ENCODE peak calls at places on chromosomes 5 and 9, in eight cellular contexts. M, B, U, T, V, Q, L and F are unnamed samples.

GRCh38 chr9:14251146-14252071 is 62.5 kb downstream of the NFIB start:
- DNase-seq in L (no peak), T (peak; percentile 25), B (peak; percentile 7), U (peak; percentile 65), Q (no peak), M (no peak), V (peak; percentile 50), F (no peak)

GRCh38 chr9:109779711-109780452 is at the start of gene PALM2AKAP2:
- DNase-seq in M (no peak), B (no peak), L (no peak), Q (peak; percentile 47), T (peak; percentile 39), U (peak; percentile 85), V (no peak), F (no peak)

GRCh38 chr9:33263131-33263935 is 1.2 kb downstream of the BAG1 start:
- DNase-seq in M (no peak), U (peak; percentile 32), B (no peak), L (no peak), T (no peak), Q (peak; percentile 29), V (peak; percentile 18), F (peak; percentile 58)

GRCh38 chr5:164153469-164154172 is 648.2 kb downstream of the MAT2B start:
- DNase-seq in Q (no peak), V (no peak), U (no peak), T (no peak), L (no peak), M (no peak), B (no peak), F (no peak)

GRCh38 chr5:41843456-41844112 is 26.6 kb downstream of the OXCT1 start:
- DNase-seq in V (peak; percentile 36), U (peak; percentile 78), T (peak; percentile 4), L (peak; percentile 42), B (peak; percentile 37), Q (peak; percentile 35), M (no peak), F (peak; percentile 20)

GRCh38 chr9:116924462-116925110 is 237.5 kb downstream of the TRIM32 start:
- DNase-seq in Q (no peak), M (no peak), V (no peak), T (no peak), U (no peak), B (no peak), L (no peak), F (no peak)

GRCh38 chr5:5266296-5266695 is 126.2 kb downstream of the ADAMTS16 start:
- DNase-seq in M (no peak), U (peak; percentile 14), V (no peak), B (no peak), Q (no peak), T (no peak), L (no peak), F (no peak)

GRCh38 chr5:179909224-179909623 is 1.5 kb upstream of the TBC1D9B start:
- DNase-seq in Q (no peak), M (no peak), V (no peak), B (no peak), U (no peak), T (no peak), L (no peak), F (no peak)

GRCh38 chr9:37801287-37801850 is 772 bp downstream of the DCAF10 start:
- DNase-seq in Q (peak; percentile 70), U (peak; percentile 57), V (no peak), T (no peak), B (no peak), L (peak; percentile 43), M (no peak), F (peak; percentile 18)

GRCh38 chr9:33297455-33297854 is 7.1 kb downstream of the NFX1 start:
- DNase-seq in T (no peak), M (no peak), L (no peak), U (no peak), B (no peak), V (no peak), Q (no peak), F (peak; percentile 94)

GRCh38 chr9:22722492-22722891 is 275.9 kb downstream of the DMRTA1 start:
- DNase-seq in M (no peak), U (peak; percentile 1), Q (no peak), T (no peak), V (no peak), L (no peak), B (no peak), F (no peak)

GRCh38 chr9:133828338-133828997 is 90.3 kb upstream of the SARDH start:
- DNase-seq in U (no peak), L (no peak), V (no peak), T (no peak), M (no peak), B (no peak), Q (no peak), F (no peak)

GRCh38 chr9:1495684-1496083 is 445.5 kb downstream of the DMRT2 start:
- DNase-seq in B (no peak), U (peak; percentile 7), T (no peak), V (no peak), L (no peak), M (no peak), Q (no peak), F (no peak)

GRCh38 chr5:172600571-172600970 is 40.5 kb upstream of the NEURL1B start:
- DNase-seq in L (no peak), T (no peak), U (no peak), Q (no peak), B (no peak), M (no peak), V (no peak), F (no peak)

GRCh38 chr5:2900360-2900759 is 148.9 kb upstream of the IRX2 start:
- DNase-seq in M (no peak), Q (no peak), B (no peak), U (no peak), V (no peak), L (no peak), T (no peak), F (no peak)

DNA sequence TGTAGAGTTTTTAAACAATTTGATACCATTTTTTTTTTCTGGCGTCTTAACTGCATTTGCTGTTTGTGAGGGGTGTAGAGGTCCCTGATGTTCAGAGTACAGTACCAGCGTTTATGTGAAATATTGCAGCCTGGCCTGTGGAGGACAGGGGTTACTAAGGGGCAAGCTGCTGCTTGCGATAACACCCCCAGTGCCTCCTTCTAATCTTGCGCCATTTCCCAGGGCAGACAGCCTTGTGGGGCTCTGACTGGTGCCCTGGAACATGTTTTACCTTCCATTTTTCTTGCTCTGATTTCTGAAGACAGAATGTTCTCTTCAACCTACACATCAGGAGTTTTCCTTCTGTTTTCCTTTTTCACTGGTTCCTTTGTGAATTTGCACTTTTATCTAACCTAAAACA is 142.9 kb downstream of the DOCK8 start:
- DNase-seq in T (no peak), M (no peak), V (no peak), L (peak; percentile 33), B (no peak), Q (no peak), U (no peak), F (peak; percentile 42)
- TF ChIP-seq REST in T (no peak), M (no peak), V (no peak), L (no peak), B (no peak), Q (no peak), U (no peak), F (no peak)

GRCh38 chr9:121944741-121945191 is 148.3 kb downstream of the TTLL11 start:
- DNase-seq in M (no peak), V (no peak), Q (no peak), T (no peak), U (no peak), B (no peak), L (no peak), F (no peak)
- TF ChIP-seq REST in M (no peak), V (no peak), Q (no peak), T (no peak), U (no peak), B (no peak), L (no peak), F (no peak)

GRCh38 chr5:82639393-82640144 is 361.4 kb upstream of the RPS23 start:
- DNase-seq in L (no peak), M (no peak), V (no peak), U (no peak), B (no peak), T (no peak), Q (no peak), F (no peak)

GRCh38 chr5:82644229-82644628 is 366.1 kb upstream of the RPS23 start:
- DNase-seq in U (no peak), L (no peak), T (no peak), V (no peak), M (no peak), B (no peak), Q (no peak), F (no peak)

GRCh38 chr5:82640901-82641300 is 362.7 kb upstream of the RPS23 start:
- DNase-seq in T (no peak), M (no peak), B (no peak), Q (no peak), V (no peak), U (no peak), L (no peak), F (no peak)

GRCh38 chr5:82642313-82642712 is 364.2 kb upstream of the RPS23 start:
- DNase-seq in B (no peak), V (no peak), M (no peak), Q (no peak), L (no peak), T (no peak), U (no peak), F (no peak)

DNA sequence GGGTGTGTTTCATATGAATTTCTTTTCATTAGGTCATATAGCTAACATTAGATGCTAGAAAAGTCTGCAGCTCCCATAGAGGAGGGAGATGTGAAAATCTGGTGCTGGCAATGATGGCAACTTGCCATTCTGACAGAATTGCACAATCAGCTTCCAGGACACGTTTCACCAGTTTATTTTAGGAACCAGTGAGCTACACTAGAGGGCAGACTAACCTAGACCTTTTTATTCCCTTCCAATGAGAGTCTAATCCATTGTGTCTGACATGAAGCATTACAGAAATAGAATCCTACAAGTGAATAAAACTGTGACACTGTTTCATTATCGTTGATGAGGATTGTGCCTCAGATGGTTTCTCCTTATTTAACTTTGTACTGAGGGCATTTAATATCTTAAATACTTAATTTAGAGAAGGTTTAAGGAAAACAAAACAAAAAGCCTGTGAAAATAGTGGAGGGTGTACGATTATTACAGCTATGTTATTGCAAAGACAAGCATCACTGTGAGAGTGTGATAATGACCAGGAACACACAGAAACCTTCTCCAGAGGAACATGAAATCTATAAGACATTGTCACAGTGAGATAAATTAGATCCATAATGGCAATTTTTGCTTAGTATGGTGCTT is 363.3 kb upstream of the RPS23 start:
- DNase-seq in V (peak; percentile 82), L (peak; percentile 27), Q (peak; percentile 64), M (peak; percentile 57), T (peak; percentile 69), B (peak; percentile 73), U (peak; percentile 70), F (peak; percentile 32)
- TF ChIP-seq REST in V (no peak), L (no peak), Q (no peak), M (no peak), T (no peak), B (no peak), U (no peak), F (no peak)

DNA sequence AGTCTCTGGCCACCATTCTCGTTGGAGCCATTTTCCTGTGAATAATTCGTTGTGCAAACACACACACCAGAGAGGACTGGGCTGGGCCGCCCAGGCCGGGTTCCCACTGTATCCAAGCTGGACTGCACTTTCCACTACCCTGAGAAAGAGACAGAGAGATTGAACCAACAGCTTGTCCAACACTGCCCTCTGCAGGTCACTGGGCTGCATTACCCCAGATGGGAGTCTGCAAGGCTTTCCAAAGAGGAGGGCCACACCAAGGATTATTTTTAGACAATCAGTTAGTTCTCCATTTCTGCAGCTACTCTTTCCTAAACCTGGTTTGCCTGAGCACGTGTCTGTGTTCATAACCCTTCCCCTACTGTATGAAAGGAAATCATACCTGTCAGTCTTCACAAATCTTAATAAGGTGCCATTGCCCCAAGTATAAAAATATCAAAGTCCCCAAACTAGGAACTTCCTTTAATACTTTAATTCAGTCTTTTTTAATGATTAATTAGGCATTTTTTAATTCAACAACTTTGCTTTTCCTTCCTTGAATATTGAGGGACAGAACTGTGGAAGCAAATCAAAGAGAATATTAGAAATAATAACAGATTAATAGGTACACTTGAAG is 13.3 kb upstream of the FGF1 start:
- DNase-seq in L (peak; percentile 80), T (peak; percentile 76), Q (peak; percentile 74), V (peak; percentile 79), M (peak; percentile 85), B (peak; percentile 66), U (peak; percentile 88), F (peak; percentile 89)
- TF ChIP-seq REST in L (no peak), T (no peak), Q (no peak), V (no peak), M (no peak), B (no peak), U (no peak), F (no peak)